ENCODE peak calls at places on chromosomes 12 and 14, in four cellular contexts. Q is NCI-H774, I is GM10248, G is nephron progenitor cell. E is an unnamed sample.

GRCh38 chr14:63551338-63551737 is 8.2 kb upstream of the PPP2R5E start:
- DNase-seq in Q (no peak), I (no peak), G (no peak), E (no peak)

GRCh38 chr12:110349521-110350151 is 53.9 kb downstream of the ANAPC7 start:
- DNase-seq in Q (no peak), I (peak), G (no peak), E (no peak)

GRCh38 chr12:85829391-85829790 is 6.8 kb downstream of the RASSF9 start:
- DNase-seq in Q (no peak), I (no peak), G (no peak), E (no peak)

GRCh38 chr12:2890388-2891239 is at the start of gene TULP3:
- DNase-seq in Q (peak), I (peak), G (peak), E (peak)

GRCh38 chr12:125734137-125734536 is 668.9 kb downstream of the AACS start:
- DNase-seq in Q (no peak), I (no peak), G (no peak), E (no peak)

GRCh38 chr12:115078334-115078733 is 394.4 kb upstream of the TBX3 start:
- DNase-seq in Q (peak), I (no peak), G (no peak), E (no peak)

GRCh38 chr12:16555630-16556029 is 50.3 kb downstream of the LMO3 start:
- DNase-seq in Q (no peak), I (no peak), G (no peak), E (no peak)

GRCh38 chr12:114668151-114668891 is 15.7 kb downstream of the TBX3 start:
- DNase-seq in Q (peak), I (peak), G (peak), E (no peak)

GRCh38 chr14:105859717-105860614 is 333.6 kb downstream of the TMEM121 start:
- DNase-seq in Q (no peak), I (no peak), G (no peak), E (no peak)

GRCh38 chr12:42935756-42936155 is 346.2 kb upstream of the PRICKLE1 start:
- DNase-seq in Q (no peak), I (no peak), G (no peak), E (no peak)

GRCh38 chr12:113726254-113726819 is 239.8 kb downstream of the RBM19 start:
- DNase-seq in Q (no peak), I (no peak), G (no peak), E (no peak)

GRCh38 chr12:59792647-59793046 is 196.8 kb downstream of the SLC16A7 start:
- DNase-seq in Q (no peak), I (no peak), G (no peak), E (no peak)

GRCh38 chr12:76274699-76275098 is 73.5 kb downstream of the BBS10 start:
- DNase-seq in Q (no peak), I (no peak), G (no peak), E (no peak)

GRCh38 chr12:40106655-40107054 is 774 bp upstream of the SLC2A13 start:
- DNase-seq in Q (peak), I (no peak), G (no peak), E (no peak)

GRCh38 chr14:21071225-21072041 is 1.3 kb downstream of the ARHGEF40 start:
- DNase-seq in Q (peak), I (peak), G (peak), E (peak)

GRCh38 chr14:93775744-93776143 is 12.5 kb downstream of the PRIMA1 start:
- DNase-seq in Q (no peak), I (no peak), G (no peak), E (no peak)

GRCh38 chr14:24556756-24557155 is 19.3 kb downstream of the CTSG start:
- DNase-seq in Q (no peak), I (no peak), G (no peak), E (no peak)

GRCh38 chr14:80325112-80325511 is 113.8 kb upstream of the DIO2 start:
- DNase-seq in Q (no peak), I (no peak), G (no peak), E (no peak)

GRCh38 chr12:19529933-19530630 is 90.8 kb downstream of the AEBP2 start:
- DNase-seq in Q (no peak), I (no peak), G (no peak), E (no peak)

GRCh38 chr12:74119811-74120362 is 417.7 kb upstream of the ATXN7L3B start:
- DNase-seq in Q (no peak), I (no peak), G (no peak), E (no peak)

GRCh38 chr12:49865109-49865781 is 22.3 kb upstream of the BCDIN3D start:
- DNase-seq in Q (no peak), I (no peak), G (no peak), E (no peak)

GRCh38 chr14:76564471-76565119 is 188.7 kb downstream of the ESRRB start:
- DNase-seq in Q (no peak), I (no peak), G (no peak), E (no peak)

GRCh38 chr12:69685810-69686209 is 13.3 kb downstream of the BEST3 start:
- DNase-seq in Q (no peak), I (no peak), G (no peak), E (no peak)

GRCh38 chr12:110256780-110257431 is 24.1 kb upstream of the ATP2A2 start:
- DNase-seq in Q (no peak), I (no peak), G (no peak), E (no peak)

GRCh38 chr14:104121142-104121541 is 17.2 kb upstream of the KIF26A start:
- DNase-seq in Q (no peak), I (no peak), G (no peak), E (no peak)

GRCh38 chr12:40469736-40470135 is 222.5 kb upstream of the CNTN1 start:
- DNase-seq in Q (no peak), I (no peak), G (no peak), E (no peak)

GRCh38 chr12:47648056-47648579 is 57.7 kb downstream of the RPAP3 start:
- DNase-seq in Q (no peak), I (no peak), G (no peak), E (no peak)

GRCh38 chr14:69695664-69696527 is 71.0 kb upstream of the SRSF5 start:
- DNase-seq in Q (peak), I (no peak), G (no peak), E (no peak)

GRCh38 chr14:89912667-89913211 is 41.8 kb downstream of the EFCAB11 start:
- DNase-seq in Q (peak), I (no peak), G (no peak), E (peak)

GRCh38 chr12:49264466-49264872 is 413 bp upstream of the TUBA1C start:
- DNase-seq in Q (no peak), I (peak), G (peak), E (no peak)

GRCh38 chr14:69547701-69548348 is 26.8 kb downstream of the CCDC177 start:
- DNase-seq in Q (no peak), I (peak), G (peak), E (peak)

GRCh38 chr12:89733579-89734201 is 25.1 kb upstream of the ATP2B1 start:
- DNase-seq in Q (no peak), I (no peak), G (no peak), E (no peak)

GRCh38 chr12:1083888-1084262 is 92.9 kb downstream of the ERC1 start:
- DNase-seq in Q (peak), I (no peak), G (no peak), E (no peak)

E was measured in neuronal stem cell.